ENCODE peak calls at places on chromosomes 16 and 17, in five cellular contexts. H is NCI-H2081 treated with DMSO at 0.1 percent for 48 hours, P is T-helper 17 cell, Q is left colon, J is hippocampal formation. D is an unnamed sample.

GRCh38 chr16:3577302-3577752 is at the start of gene NLRC3:
- DNase-seq in P (no peak), J (no peak), Q (peak), H (no peak), D (no peak)

GRCh38 chr17:12666718-12667117 is 1.0 kb downstream of the MYOCD start:
- DNase-seq in H (no peak), P (no peak), J (no peak), Q (no peak), D (no peak)

GRCh38 chr17:78351449-78352006 is 8.3 kb downstream of the SOCS3 start:
- DNase-seq in P (no peak), J (peak), Q (peak), H (no peak), D (peak)

GRCh38 chr16:71929048-71929447 is 33.7 kb downstream of the IST1 start:
- DNase-seq in J (no peak), Q (no peak), P (no peak), H (no peak), D (peak)

GRCh38 chr17:81832608-81833159 is 407 bp downstream of the MCRIP1 start:
- DNase-seq in P (no peak), Q (peak), H (no peak), J (no peak), D (no peak)

GRCh38 chr17:78789149-78789662 is 7.1 kb upstream of the CYTH1 start:
- DNase-seq in Q (no peak), J (no peak), H (no peak), P (no peak), D (no peak)

GRCh38 chr17:42315402-42316156 is 27.3 kb downstream of the STAT5A start:
- DNase-seq in J (no peak), H (no peak), P (no peak), Q (peak), D (peak)

GRCh38 chr16:12584488-12585233 is 219.0 kb downstream of the CPPED1 start:
- DNase-seq in Q (no peak), J (no peak), P (no peak), H (no peak), D (peak)

GRCh38 chr16:85485379-85485778 is 127.7 kb upstream of the GSE1 start:
- DNase-seq in J (no peak), H (no peak), Q (no peak), P (no peak), D (no peak)

GRCh38 chr17:28810437-28810836 is 32.2 kb downstream of the FAM222B start:
- DNase-seq in Q (no peak), J (no peak), H (no peak), P (no peak), D (no peak)

GRCh38 chr16:1305823-1306222 is 3.6 kb upstream of the UBE2I start:
- DNase-seq in J (no peak), P (no peak), H (no peak), Q (no peak), D (no peak)

GRCh38 chr16:5374184-5374583 is 276.6 kb upstream of the EEF2KMT start:
- DNase-seq in Q (no peak), H (no peak), P (no peak), J (no peak), D (no peak)

GRCh38 chr16:81071816-81072215 is 5.2 kb downstream of the C16orf46 start:
- DNase-seq in J (no peak), H (no peak), Q (no peak), P (no peak), D (no peak)

GRCh38 chr16:75764154-75764768 is 38.0 kb upstream of the CPHXL start:
- DNase-seq in Q (peak), H (peak), J (peak), P (peak), D (peak)

GRCh38 chr16:81408409-81408950 is 36.1 kb upstream of the CMIP start:
- DNase-seq in P (no peak), H (no peak), J (no peak), Q (no peak), D (no peak)

GRCh38 chr16:73126453-73126853 is 78.5 kb upstream of the ZFHX3 start:
- DNase-seq in P (no peak), Q (no peak), J (no peak), H (no peak), D (peak)

GRCh38 chr17:58692239-58693055 is at the start of gene RAD51C:
- DNase-seq in H (peak), P (peak), Q (peak), J (peak), D (peak)

GRCh38 chr17:72030067-72030899 is 90.5 kb upstream of the SOX9 start:
- DNase-seq in J (peak), H (no peak), Q (peak), P (no peak), D (peak)

GRCh38 chr16:16992986-16993783 is 477.6 kb downstream of the XYLT1 start:
- DNase-seq in H (no peak), P (no peak), J (no peak), Q (no peak), D (no peak)

GRCh38 chr16:50635505-50636392 is 45.4 kb downstream of the SNX20 start:
- DNase-seq in J (no peak), P (no peak), Q (no peak), H (no peak), D (no peak)

GRCh38 chr17:6507535-6507934 is 48.8 kb downstream of the PITPNM3 start:
- DNase-seq in Q (peak), P (no peak), H (no peak), J (no peak), D (no peak)

GRCh38 chr17:19716108-19717030 is at the start of gene SLC47A2:
- DNase-seq in P (no peak), J (peak), Q (no peak), H (no peak), D (no peak)

GRCh38 chr17:42027540-42027889 is 7.6 kb downstream of the NKIRAS2 start:
- DNase-seq in J (no peak), P (no peak), H (no peak), Q (no peak), D (no peak)

GRCh38 chr16:11297492-11298142 is 16.5 kb upstream of the PRM1 start:
- DNase-seq in H (no peak), J (peak), P (peak), Q (peak), D (peak)

GRCh38 chr17:45003877-45004276 is 35.8 kb upstream of the C1QL1 start:
- DNase-seq in Q (no peak), J (no peak), P (no peak), H (no peak), D (no peak)

GRCh38 chr17:41919165-41919817 is 540 bp upstream of the ACLY start:
- DNase-seq in P (no peak), Q (no peak), H (no peak), J (no peak), D (no peak)

GRCh38 chr17:78019367-78019975 is 61.0 kb downstream of the TNRC6C start:
- DNase-seq in H (no peak), J (no peak), P (no peak), Q (no peak), D (peak)

GRCh38 chr17:77312061-77312684 is 171.4 kb downstream of the SEC14L1 start:
- DNase-seq in H (no peak), P (no peak), J (no peak), Q (no peak), D (no peak)

GRCh38 chr16:46898006-46898405 is 13.8 kb downstream of the GPT2 start:
- DNase-seq in Q (no peak), P (no peak), J (no peak), H (no peak), D (no peak)

GRCh38 chr17:1627219-1627986 is 1.2 kb downstream of the SLC43A2 start:
- DNase-seq in H (no peak), J (peak), P (no peak), Q (peak), D (peak)

GRCh38 chr17:13385481-13385907 is 216.2 kb downstream of the HS3ST3A1 start:
- DNase-seq in J (no peak), P (no peak), Q (no peak), H (no peak), D (peak)

GRCh38 chr17:19381361-19381740 is 3.1 kb downstream of the MAPK7 start:
- DNase-seq in Q (no peak), P (no peak), H (no peak), J (no peak), D (no peak)

GRCh38 chr16:76653390-76654026 is 376.3 kb downstream of the CNTNAP4 start:
- DNase-seq in P (no peak), J (peak), H (peak), Q (no peak), D (peak)

GRCh38 chr16:50627419-50627818 is 53.7 kb downstream of the SNX20 start:
- DNase-seq in Q (peak), J (no peak), H (no peak), P (no peak), D (no peak)

GRCh38 chr17:3732171-3732570 is 8.5 kb downstream of the HASPIN start:
- DNase-seq in P (no peak), Q (peak), J (no peak), H (no peak), D (no peak)

GRCh38 chr17:82414548-82415281 is 3.4 kb upstream of the HEXD start:
- DNase-seq in Q (peak), J (peak), P (peak), H (peak), D (peak)

GRCh38 chr16:53183442-53183841 is 128.7 kb downstream of the CHD9 start:
- DNase-seq in H (no peak), P (no peak), J (no peak), Q (no peak), D (no peak)

GRCh38 chr17:37493249-37494027 is 3.7 kb downstream of the DUSP14 start:
- DNase-seq in J (no peak), P (no peak), H (no peak), Q (no peak), D (no peak)

D was measured in pons.